ENCODE peak calls at places on chromosomes 16 and 17, in six cellular contexts. A is prostate gland, W is heart right ventricle, R is left lung, P is kidney epithelial cell, C is Peyer's patch. S is an unnamed sample.

GRCh38 chr16:66834746-66835145 is 4.0 kb upstream of the NAE1 start:
- DNase-seq in A (no peak), W (no peak), R (no peak), P (no peak), C (no peak), S (no peak)

GRCh38 chr16:879461-879861 is 78.9 kb upstream of the GNG13 start:
- DNase-seq in A (no peak), W (no peak), R (peak; percentile 28), P (no peak), C (no peak), S (no peak)

GRCh38 chr17:15498107-15498506 is 30.7 kb upstream of the CDRT4 start:
- DNase-seq in A (no peak), W (no peak), R (no peak), P (no peak), C (no peak), S (no peak)

GRCh38 chr16:30903596-30903995 is 7.2 kb downstream of the CTF1 start:
- DNase-seq in A (no peak), W (peak; percentile 63), R (peak; percentile 49), P (no peak), C (no peak), S (no peak)

GRCh38 chr17:29504711-29505110 is 62.1 kb downstream of the ABHD15 start:
- DNase-seq in A (no peak), W (no peak), R (no peak), P (no peak), C (no peak), S (no peak)

GRCh38 chr17:45247429-45248131 is 14.3 kb downstream of the SPATA32 start:
- DNase-seq in A (peak; percentile 97), W (peak; percentile 83), R (peak; percentile 96), P (peak; percentile 60), C (peak; percentile 100), S (no peak)

GRCh38 chr17:81428121-81428515 is 32.9 kb downstream of the BAHCC1 start:
- DNase-seq in A (no peak), W (no peak), R (no peak), P (no peak), C (no peak), S (no peak)

GRCh38 chr16:68183033-68183432 is 52.9 kb downstream of the ESRP2 start:
- DNase-seq in A (no peak), W (no peak), R (no peak), P (no peak), C (no peak), S (no peak)

GRCh38 chr17:27546624-27547300 is 84.2 kb upstream of the LGALS9 start:
- DNase-seq in A (no peak), W (no peak), R (no peak), P (no peak), C (no peak), S (no peak)

GRCh38 chr16:4307215-4308037 is 8.4 kb upstream of the GLIS2 start:
- DNase-seq in A (peak; percentile 88), W (peak; percentile 92), R (peak; percentile 96), P (no peak), C (peak; percentile 95), S (peak; percentile 67)

GRCh38 chr17:29124135-29124930 is 55.9 kb downstream of the MYO18A start:
- DNase-seq in A (no peak), W (peak; percentile 71), R (no peak), P (no peak), C (no peak), S (no peak)

GRCh38 chr17:28555022-28555421 is 2.6 kb upstream of the UNC119 start:
- DNase-seq in A (no peak), W (no peak), R (no peak), P (no peak), C (no peak), S (no peak)

GRCh38 chr17:41061969-41062368 is 2.1 kb upstream of the KRTAP2-3 start:
- DNase-seq in A (no peak), W (no peak), R (no peak), P (peak; percentile 91), C (no peak), S (peak; percentile 99)

GRCh38 chr16:24491721-24492120 is 47.6 kb upstream of the RBBP6 start:
- DNase-seq in A (no peak), W (no peak), R (no peak), P (no peak), C (no peak), S (no peak)

GRCh38 chr17:47686276-47686635 is 7.7 kb upstream of the TBKBP1 start:
- DNase-seq in A (no peak), W (no peak), R (no peak), P (peak; percentile 60), C (no peak), S (no peak)

GRCh38 chr16:2156849-2157224 is 1.3 kb downstream of the TRAF7 start:
- DNase-seq in A (no peak), W (no peak), R (no peak), P (no peak), C (no peak), S (no peak)

GRCh38 chr16:86874141-86874540 is 295.8 kb downstream of the FOXL1 start:
- DNase-seq in A (no peak), W (no peak), R (no peak), P (no peak), C (no peak), S (no peak)

GRCh38 chr16:55678061-55678935 is 22.5 kb downstream of the SLC6A2 start:
- DNase-seq in A (no peak), W (no peak), R (no peak), P (no peak), C (no peak), S (no peak)

GRCh38 chr16:58366247-58367031 is 25.8 kb upstream of the GINS3 start:
- DNase-seq in A (no peak), W (no peak), R (no peak), P (peak; percentile 53), C (no peak), S (no peak)

GRCh38 chr16:25834101-25834500 is 142.3 kb downstream of the HS3ST4 start:
- DNase-seq in A (no peak), W (no peak), R (no peak), P (no peak), C (no peak), S (no peak)

GRCh38 chr17:41510251-41511065 is 5.0 kb upstream of the KRT13 start:
- DNase-seq in A (no peak), W (no peak), R (no peak), P (no peak), C (no peak), S (no peak)

GRCh38 chr16:15650698-15651161 is 685 bp downstream of the NDE1 start:
- DNase-seq in A (no peak), W (no peak), R (peak; percentile 36), P (no peak), C (no peak), S (no peak)

GRCh38 chr17:67399676-67400075 is 22.6 kb downstream of the PITPNC1 start:
- DNase-seq in A (no peak), W (no peak), R (no peak), P (no peak), C (no peak), S (no peak)

GRCh38 chr17:75457047-75457654 is 716 bp downstream of the TMEM94 start:
- DNase-seq in A (no peak), W (peak; percentile 26), R (peak; percentile 49), P (no peak), C (no peak), S (no peak)

GRCh38 chr17:49146620-49147306 is 14.2 kb downstream of the B4GALNT2 start:
- DNase-seq in A (no peak), W (no peak), R (no peak), P (peak; percentile 92), C (no peak), S (peak; percentile 99)

GRCh38 chr16:2238396-2239230 is 2.4 kb downstream of the DNASE1L2 start:
- DNase-seq in A (no peak), W (no peak), R (no peak), P (no peak), C (no peak), S (no peak)

GRCh38 chr17:40916366-40916765 is 21.1 kb downstream of the KRT23 start:
- DNase-seq in A (no peak), W (no peak), R (no peak), P (no peak), C (no peak), S (no peak)

GRCh38 chr17:38735161-38735997 is 5.2 kb downstream of the CISD3 start:
- DNase-seq in A (no peak), W (peak; percentile 71), R (peak; percentile 53), P (no peak), C (peak; percentile 68), S (no peak)

GRCh38 chr16:67549240-67549639 is 13.1 kb upstream of the CTCF start:
- DNase-seq in A (no peak), W (no peak), R (peak; percentile 15), P (no peak), C (no peak), S (no peak)

GRCh38 chr17:61520897-61521296 is 68.7 kb downstream of the TBX4 start:
- DNase-seq in A (no peak), W (no peak), R (no peak), P (no peak), C (no peak), S (no peak)

GRCh38 chr16:10964039-10964890 is 19.9 kb downstream of the CLEC16A start:
- DNase-seq in A (peak; percentile 75), W (peak; percentile 83), R (peak; percentile 85), P (no peak), C (peak; percentile 79), S (no peak)

GRCh38 chr17:78784397-78784751 is 2.3 kb upstream of the CYTH1 start:
- DNase-seq in A (no peak), W (no peak), R (no peak), P (no peak), C (no peak), S (no peak)

GRCh38 chr17:80948961-80949450 is 42.6 kb upstream of the CHMP6 start:
- DNase-seq in A (no peak), W (no peak), R (peak; percentile 29), P (no peak), C (no peak), S (no peak)

GRCh38 chr17:42673266-42673884 is 3.4 kb downstream of the PLEKHH3 start:
- DNase-seq in A (no peak), W (no peak), R (no peak), P (no peak), C (no peak), S (no peak)

DNA sequence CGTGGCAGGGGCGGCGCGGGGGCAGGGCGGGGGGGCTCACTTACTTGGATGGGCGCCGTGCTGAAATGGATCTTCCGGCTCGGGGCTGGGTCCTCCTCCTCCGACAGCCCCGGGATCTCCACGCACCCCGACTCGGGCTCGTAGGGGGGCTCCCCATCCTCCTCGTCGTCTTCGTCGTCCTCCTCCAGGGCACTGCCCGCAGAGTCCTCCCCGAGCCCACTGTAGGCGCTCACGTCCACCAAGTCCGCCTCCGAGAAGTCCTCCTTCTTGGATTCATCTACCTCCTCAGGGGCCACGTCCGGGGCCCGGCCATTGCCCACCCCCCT is 1.4 kb downstream of the PPP1R9B start:
- DNase-seq in A (no peak), W (no peak), R (no peak), P (no peak), C (no peak), S (no peak)
- TF ChIP-seq CTCF in A (no peak), W (no peak), R (no peak), P (no peak), C (no peak), S (no peak)

GRCh38 chr17:16516594-16517018 is 24.6 kb upstream of the LRRC75A start:
- DNase-seq in A (no peak), W (peak; percentile 49), R (peak; percentile 44), P (no peak), C (no peak), S (no peak)
- H3K4me3 ChIP-seq in A (no peak overlapping the region), W (peak overlapping the region; percentile 32), R (no peak overlapping the region), P (no peak overlapping the region), C (no peak overlapping the region), S (peak overlapping the region; percentile 36)

GRCh38 chr17:13017623-13018462 is at the start of gene ELAC2:
- DNase-seq in A (peak; percentile 98), W (peak; percentile 99), R (peak; percentile 98), P (peak; percentile 96), C (peak; percentile 96), S (peak; percentile 96)
- TF ChIP-seq CTCF in A (peak; percentile 54), W (peak; percentile 16), R (no peak), P (no peak), C (peak; percentile 23), S (no peak)

GRCh38 chr17:32114536-32114935 is 27.8 kb upstream of the RHOT1 start:
- DNase-seq in A (no peak), W (no peak), R (no peak), P (no peak), C (no peak), S (no peak)
- H3K4me3 ChIP-seq in A (no peak overlapping the region), W (no peak overlapping the region), R (no peak overlapping the region), P (no peak overlapping the region), C (no peak overlapping the region), S (no peak overlapping the region)